ENCODE peak calls at places on chromosome 15, in nine cellular contexts. P, K, E, X, C, Y, R, V and H are unnamed samples.
A peak's percentile ranks its signal among the peaks of the same experiment; 100 is the strongest.

GRCh38 chr15:67373266-67373665 is 118.7 kb downstream of the IQCH start:
- DNase-seq in Y (no peak), R (no peak), C (no peak), X (no peak), K (no peak), V (no peak), P (no peak), E (no peak), H (no peak)

GRCh38 chr15:94930441-94930840 is 699.1 kb downstream of the MCTP2 start:
- DNase-seq in C (no peak), V (no peak), Y (no peak), X (no peak), P (no peak), R (no peak), E (peak; percentile 66), K (no peak), H (no peak)

GRCh38 chr15:66387176-66388056 is 704 bp downstream of the MAP2K1 start:
- DNase-seq in E (peak; percentile 86), K (peak; percentile 29), V (peak; percentile 33), X (peak; percentile 85), C (peak; percentile 78), R (peak; percentile 90), P (peak; percentile 85), Y (peak; percentile 84), H (peak; percentile 32)

GRCh38 chr15:66646799-66647198 is 55.2 kb upstream of the SMAD6 start:
- DNase-seq in P (no peak), E (peak; percentile 14), V (no peak), K (no peak), C (no peak), Y (no peak), R (no peak), X (no peak), H (no peak)

GRCh38 chr15:85412956-85413854 is 32.8 kb downstream of the AKAP13 start:
- DNase-seq in Y (no peak), E (peak; percentile 96), V (peak; percentile 83), X (peak; percentile 79), K (peak; percentile 93), R (peak; percentile 91), P (peak; percentile 61), C (peak; percentile 43), H (peak; percentile 94)

GRCh38 chr15:88900309-88900981 is 5.1 kb upstream of the HAPLN3 start:
- DNase-seq in Y (no peak), K (peak; percentile 69), R (no peak), C (no peak), P (no peak), X (no peak), E (peak; percentile 76), V (no peak), H (peak; percentile 58)

GRCh38 chr15:94579261-94579660 is 347.9 kb downstream of the MCTP2 start:
- DNase-seq in R (no peak), E (no peak), C (no peak), Y (no peak), V (no peak), P (no peak), K (no peak), X (no peak), H (no peak)

GRCh38 chr15:56786966-56787365 is 53.7 kb upstream of the ZNF280D start:
- DNase-seq in Y (no peak), X (no peak), P (no peak), V (no peak), E (no peak), R (no peak), K (no peak), C (no peak), H (no peak)

GRCh38 chr15:60582370-60583036 is 103.6 kb upstream of the ICE2 start:
- DNase-seq in C (no peak), E (no peak), X (peak; percentile 67), V (no peak), P (no peak), R (peak; percentile 70), Y (no peak), K (no peak), H (no peak)

GRCh38 chr15:50066202-50066601 is 52.8 kb downstream of the ATP8B4 start:
- DNase-seq in P (no peak), K (no peak), R (peak; percentile 47), E (peak; percentile 24), X (no peak), C (no peak), V (no peak), Y (no peak), H (no peak)

GRCh38 chr15:38651328-38652038 is 86.9 kb upstream of the RASGRP1 start:
- DNase-seq in E (peak; percentile 50), Y (no peak), C (no peak), V (no peak), P (no peak), K (no peak), X (peak; percentile 45), R (peak; percentile 75), H (no peak)

GRCh38 chr15:61084502-61084901 is 144.6 kb downstream of the RORA start:
- DNase-seq in R (no peak), Y (no peak), V (no peak), C (no peak), P (no peak), K (no peak), E (no peak), X (no peak), H (no peak)

GRCh38 chr15:63522143-63522531 is 17.7 kb downstream of the USP3 start:
- DNase-seq in C (no peak), K (no peak), R (no peak), X (no peak), V (no peak), E (peak; percentile 92), P (no peak), Y (no peak), H (no peak)

GRCh38 chr15:66581972-66582537 is 16.3 kb upstream of the LCTL start:
- DNase-seq in C (peak; percentile 41), P (peak; percentile 76), Y (no peak), K (no peak), V (peak; percentile 28), X (no peak), E (no peak), R (no peak), H (no peak)

GRCh38 chr15:25862087-25862468 is 1.0 kb downstream of the ATP10A start:
- DNase-seq in P (peak; percentile 54), Y (no peak), X (peak; percentile 21), C (no peak), E (no peak), K (no peak), V (no peak), R (peak; percentile 26), H (no peak)

GRCh38 chr15:51162865-51163762 is 68.4 kb upstream of the TNFAIP8L3 start:
- DNase-seq in P (peak; percentile 87), E (peak; percentile 73), X (peak; percentile 49), V (peak; percentile 55), C (peak; percentile 66), Y (no peak), K (peak; percentile 29), R (peak; percentile 81), H (peak; percentile 72)

GRCh38 chr15:73366766-73367623 is 1.8 kb downstream of the HCN4 start:
- DNase-seq in E (no peak), V (no peak), K (no peak), C (peak; percentile 60), Y (peak; percentile 38), X (no peak), R (no peak), P (no peak), H (no peak)

GRCh38 chr15:71532994-71533393 is 277.4 kb upstream of the NR2E3 start:
- DNase-seq in P (peak; percentile 28), C (no peak), Y (no peak), K (no peak), E (peak; percentile 69), V (peak; percentile 28), X (no peak), R (no peak), H (peak; percentile 58)

GRCh38 chr15:89088605-89089315 is 504 bp downstream of the ABHD2 start:
- DNase-seq in X (peak; percentile 17), P (peak; percentile 79), V (no peak), Y (peak; percentile 76), K (no peak), R (peak; percentile 11), C (peak; percentile 76), E (no peak), H (no peak)